ENCODE peak calls at places on chromosomes 4 and X, in four cellular contexts. S is suprapubic skin, U is stomach, E is sigmoid colon. T is an unnamed sample.

GRCh38 chrX:19566359-19567141 is 51.2 kb upstream of the MAP3K15 start:
- DNase-seq in E (no peak), S (no peak), U (no peak), T (no peak)

GRCh38 chrX:77527233-77528001 is 80.2 kb downstream of the FGF16 start:
- DNase-seq in S (peak; percentile 51), E (peak; percentile 71), U (no peak), T (no peak)

GRCh38 chr4:151458148-151458547 is 49.2 kb downstream of the FHIP1A start:
- DNase-seq in E (no peak), U (no peak), S (no peak), T (no peak)

GRCh38 chrX:120512627-120513026 is 43.5 kb upstream of the LAMP2 start:
- DNase-seq in S (no peak), E (no peak), U (no peak), T (no peak)

GRCh38 chr4:179097741-179098140 is 1655.5 kb upstream of the AGA start:
- DNase-seq in S (no peak), E (no peak), U (no peak), T (no peak)

GRCh38 chr4:149914521-149915115 is 99.0 kb upstream of the IQCM start:
- DNase-seq in U (no peak), S (no peak), E (no peak), T (no peak)

GRCh38 chr4:180949825-180950224 is 1293.4 kb upstream of the TENM3 start:
- DNase-seq in S (no peak), U (peak; percentile 33), E (no peak), T (no peak)

GRCh38 chrX:13685126-13685763 is 3.7 kb upstream of the RAB9A start:
- DNase-seq in E (no peak), U (no peak), S (no peak), T (no peak)

GRCh38 chrX:16487620-16488380 is 162.2 kb upstream of the S100G start:
- DNase-seq in S (no peak), E (no peak), U (no peak), T (no peak)

GRCh38 chr4:40484346-40484745 is 145.3 kb downstream of the RBM47 start:
- DNase-seq in E (no peak), U (no peak), S (no peak), T (no peak)

GRCh38 chrX:29890004-29890403 is 325.4 kb upstream of the MAGEB2 start:
- DNase-seq in U (no peak), E (no peak), S (no peak), T (no peak)

GRCh38 chr4:161653697-161654096 is 510.1 kb downstream of the FSTL5 start:
- DNase-seq in E (no peak), U (no peak), S (no peak), T (no peak)

GRCh38 chrX:153582896-153583295 is 16.0 kb downstream of the CCNQ start:
- DNase-seq in S (no peak), U (peak; percentile 31), E (no peak), T (peak; percentile 40)

GRCh38 chr4:84936123-84936522 is 30.4 kb downstream of the WDFY3 start:
- DNase-seq in E (no peak), U (no peak), S (no peak), T (no peak)

GRCh38 chrX:122238801-122239200 is 945.3 kb upstream of the GRIA3 start:
- DNase-seq in S (no peak), E (no peak), U (no peak), T (no peak)

GRCh38 chrX:10130354-10130753 is 26.4 kb upstream of the CLCN4 start:
- DNase-seq in E (no peak), S (no peak), U (no peak), T (no peak)

GRCh38 chr4:154626793-154627484 is 14.5 kb upstream of the FGG start:
- DNase-seq in E (peak; percentile 76), U (peak; percentile 65), S (peak; percentile 59), T (peak; percentile 76)

GRCh38 chrX:22165732-22166457 is 106.8 kb upstream of the CBLL2 start:
- DNase-seq in S (no peak), E (no peak), U (no peak), T (no peak)

GRCh38 chr4:20252656-20253271 is 1.1 kb downstream of the SLIT2 start:
- DNase-seq in S (peak; percentile 67), U (no peak), E (peak; percentile 74), T (peak; percentile 84)

GRCh38 chr4:47729086-47729763 is 108.6 kb downstream of the CORIN start:
- DNase-seq in E (no peak), S (no peak), U (no peak), T (no peak)

GRCh38 chrX:48474127-48474526 is 1.9 kb upstream of the FTSJ1 start:
- DNase-seq in E (no peak), S (no peak), U (no peak), T (no peak)

DNA sequence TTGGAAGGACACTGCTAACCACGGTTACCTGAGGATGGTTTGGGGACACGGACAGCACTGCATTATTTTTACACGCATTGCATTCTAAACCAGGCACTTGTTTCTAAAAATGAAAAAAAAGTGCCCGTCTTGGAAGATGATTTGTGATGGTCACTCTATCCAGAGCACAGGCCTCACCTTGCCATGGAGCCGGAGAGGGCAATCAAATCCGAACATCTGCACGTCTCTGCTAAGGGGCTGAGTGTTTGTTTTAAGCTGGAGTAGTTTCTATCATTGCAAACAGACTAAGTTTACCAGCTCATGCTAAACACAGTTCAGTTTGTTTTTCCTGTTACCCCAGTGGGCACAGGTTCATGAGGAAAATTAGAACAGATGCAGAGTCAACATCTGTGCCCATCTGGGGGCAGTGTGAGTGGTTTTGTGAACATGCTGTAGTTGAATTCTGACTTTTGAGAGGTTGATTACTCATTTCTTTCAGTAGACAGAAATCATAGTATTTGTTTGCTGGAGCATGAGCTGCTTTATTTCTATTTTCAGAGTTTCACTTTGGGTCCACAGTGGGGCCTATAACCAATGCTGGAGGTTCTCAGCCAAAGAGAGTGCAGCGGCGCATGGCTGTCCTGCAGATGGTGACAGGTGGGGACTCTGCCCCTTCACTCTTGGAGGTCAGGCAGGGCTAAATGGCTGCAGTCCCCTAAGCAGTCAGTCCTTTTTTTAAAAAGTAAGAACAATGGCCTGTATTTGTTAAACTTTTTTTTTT is 65.4 kb upstream of the ENPP6 start:
- DNase-seq in S (no peak), E (no peak), U (no peak), T (no peak)
- TF ChIP-seq POLR2AphosphoS5 in S (no peak), E (no peak), U (no peak), T (no peak)

GRCh38 chr4:1637580-1638271 is 46.4 kb downstream of the FAM53A start:
- DNase-seq in S (no peak), U (no peak), E (no peak), T (no peak)

GRCh38 chr4:1638272-1638598 is 45.9 kb downstream of the FAM53A start:
- DNase-seq in S (peak; percentile 51), E (no peak), U (no peak), T (peak; percentile 56)

GRCh38 chr4:1640110-1640509 is 44.0 kb downstream of the FAM53A start:
- DNase-seq in U (no peak), S (no peak), E (no peak), T (peak; percentile 48)

GRCh38 chr4:1639299-1639868 is 44.7 kb downstream of the FAM53A start:
- DNase-seq in E (no peak), U (no peak), S (no peak), T (peak; percentile 60)

DNA sequence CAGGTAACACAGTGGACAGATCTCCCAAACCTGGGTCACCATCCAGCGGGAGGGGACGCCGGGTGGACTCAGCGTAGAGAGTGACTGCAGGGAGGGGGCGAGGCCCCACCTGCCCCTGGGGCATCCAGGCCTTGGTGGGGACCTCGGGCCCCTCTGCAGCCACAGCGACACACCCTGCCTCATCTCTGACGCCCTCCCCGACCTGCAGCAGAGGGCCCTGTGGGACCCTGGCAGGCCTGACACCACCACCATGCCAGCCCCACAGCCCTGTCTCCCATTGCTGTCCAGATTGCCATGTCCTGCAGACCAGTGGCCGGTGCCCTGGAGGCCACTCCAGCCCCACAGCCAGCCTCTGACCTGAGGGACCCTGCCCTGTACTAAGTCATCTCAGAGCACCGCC is 45.2 kb downstream of the FAM53A start:
- DNase-seq in U (no peak), E (no peak), S (peak; percentile 51), T (no peak)
- TF ChIP-seq CTCF in U (no peak), E (no peak), S (no peak), T (no peak)

GRCh38 chrX:70009970-70010369 is 39.8 kb downstream of the AWAT2 start:
- DNase-seq in U (no peak), E (no peak), S (no peak), T (no peak)
- TF ChIP-seq POLR2AphosphoS5 in U (no peak), E (no peak), S (no peak), T (no peak)

GRCh38 chrX:57453901-57454300 is 137.9 kb upstream of the ZXDB start:
- DNase-seq in U (no peak), S (no peak), E (no peak), T (no peak)
- TF ChIP-seq CTCF in U (no peak), S (no peak), E (no peak), T (peak; percentile 33)

DNA sequence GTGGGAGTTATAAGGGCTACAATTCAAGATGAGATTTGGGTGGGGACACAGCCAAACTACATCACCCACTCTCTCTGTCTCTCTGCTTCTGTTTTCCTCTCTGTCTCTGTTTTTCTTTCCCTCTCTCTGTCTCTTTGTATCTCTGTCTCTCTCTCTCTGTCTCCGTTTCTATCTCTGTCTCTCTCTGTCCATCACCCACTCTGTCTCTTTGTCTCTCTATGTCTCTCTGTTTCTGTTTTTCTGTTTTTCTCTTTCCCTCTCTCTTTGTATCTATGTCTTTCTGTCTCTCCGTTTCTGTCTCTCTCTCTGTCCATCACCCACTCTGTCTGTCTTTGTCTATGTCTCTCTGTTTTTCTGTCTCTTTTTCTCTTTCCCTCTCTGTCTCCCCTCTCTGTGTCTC is 25.3 kb downstream of the IL3RA start:
- DNase-seq in E (no peak), U (no peak), S (no peak), T (no peak)
- TF ChIP-seq POLR2AphosphoS5 in E (no peak), U (no peak), S (no peak), T (no peak)